ENCODE peak calls at places on chromosomes 6 and 20, in five cellular contexts. One of them, this sample, is unnamed.

GRCh38 chr6:46097381-46097780 is 32.4 kb upstream of the ENPP4 start:
- DNase-seq in IMR-90: no peak
- DNase-seq in fibroblast of pulmonary artery: no peak
- DNase-seq in heart right ventricle: no peak
- DNase-seq in AG04450: no peak
- DNase-seq in this sample: no peak

GRCh38 chr20:4136078-4136966 is 121.0 kb upstream of the RNF24 start:
- DNase-seq in IMR-90: peak
- DNase-seq in fibroblast of pulmonary artery: peak
- DNase-seq in heart right ventricle: no peak
- DNase-seq in AG04450: no peak
- DNase-seq in this sample: no peak

GRCh38 chr6:87583822-87584221 is 6.0 kb downstream of the RARS2 start:
- DNase-seq in IMR-90: no peak
- DNase-seq in fibroblast of pulmonary artery: no peak
- DNase-seq in heart right ventricle: no peak
- DNase-seq in AG04450: no peak
- DNase-seq in this sample: no peak

GRCh38 chr20:41082306-41082705 is 53.7 kb downstream of the TOP1 start:
- DNase-seq in IMR-90: no peak
- DNase-seq in fibroblast of pulmonary artery: no peak
- DNase-seq in heart right ventricle: no peak
- DNase-seq in AG04450: no peak
- DNase-seq in this sample: no peak

GRCh38 chr20:14956026-14956425 is 618.6 kb upstream of the FLRT3 start:
- DNase-seq in IMR-90: no peak
- DNase-seq in fibroblast of pulmonary artery: no peak
- DNase-seq in heart right ventricle: no peak
- DNase-seq in AG04450: no peak
- DNase-seq in this sample: no peak

GRCh38 chr6:33990061-33990541 is 155.8 kb downstream of the GRM4 start:
- DNase-seq in IMR-90: no peak
- DNase-seq in fibroblast of pulmonary artery: no peak
- DNase-seq in heart right ventricle: no peak
- DNase-seq in AG04450: no peak
- DNase-seq in this sample: no peak

GRCh38 chr20:42083280-42083679 is 465.1 kb upstream of the CHD6 start:
- DNase-seq in IMR-90: no peak
- DNase-seq in fibroblast of pulmonary artery: no peak
- DNase-seq in heart right ventricle: no peak
- DNase-seq in AG04450: no peak
- DNase-seq in this sample: no peak

GRCh38 chr6:36546958-36547645 is at the start of gene STK38:
- DNase-seq in IMR-90: peak
- DNase-seq in fibroblast of pulmonary artery: peak
- DNase-seq in heart right ventricle: peak
- DNase-seq in AG04450: peak
- DNase-seq in this sample: no peak

GRCh38 chr6:15244605-15245360 is 1.1 kb upstream of the JARID2 start:
- DNase-seq in IMR-90: peak
- DNase-seq in fibroblast of pulmonary artery: peak
- DNase-seq in heart right ventricle: peak
- DNase-seq in AG04450: no peak
- DNase-seq in this sample: no peak

GRCh38 chr6:117483645-117484016 is 1.2 kb downstream of the DCBLD1 start:
- DNase-seq in IMR-90: peak
- DNase-seq in fibroblast of pulmonary artery: peak
- DNase-seq in heart right ventricle: no peak
- DNase-seq in AG04450: no peak
- DNase-seq in this sample: no peak

GRCh38 chr6:80643881-80644280 is 537.4 kb downstream of the BCKDHB start:
- DNase-seq in IMR-90: no peak
- DNase-seq in fibroblast of pulmonary artery: no peak
- DNase-seq in heart right ventricle: no peak
- DNase-seq in AG04450: no peak
- DNase-seq in this sample: no peak

GRCh38 chr6:44373051-44373450 is 14.5 kb upstream of the CDC5L start:
- DNase-seq in IMR-90: no peak
- DNase-seq in fibroblast of pulmonary artery: no peak
- DNase-seq in heart right ventricle: no peak
- DNase-seq in AG04450: no peak
- DNase-seq in this sample: no peak

GRCh38 chr6:34237316-34237721 is 646 bp downstream of the HMGA1 start:
- DNase-seq in IMR-90: no peak
- DNase-seq in fibroblast of pulmonary artery: no peak
- DNase-seq in heart right ventricle: peak
- DNase-seq in AG04450: no peak
- DNase-seq in this sample: no peak

GRCh38 chr6:35309611-35310264 is 12.1 kb downstream of the DEF6 start:
- DNase-seq in IMR-90: no peak
- DNase-seq in fibroblast of pulmonary artery: no peak
- DNase-seq in heart right ventricle: no peak
- DNase-seq in AG04450: no peak
- DNase-seq in this sample: no peak

GRCh38 chr20:36792422-36792821 is 18.9 kb upstream of the DSN1 start:
- DNase-seq in IMR-90: peak
- DNase-seq in fibroblast of pulmonary artery: peak
- DNase-seq in heart right ventricle: no peak
- DNase-seq in AG04450: peak
- DNase-seq in this sample: no peak

DNA sequence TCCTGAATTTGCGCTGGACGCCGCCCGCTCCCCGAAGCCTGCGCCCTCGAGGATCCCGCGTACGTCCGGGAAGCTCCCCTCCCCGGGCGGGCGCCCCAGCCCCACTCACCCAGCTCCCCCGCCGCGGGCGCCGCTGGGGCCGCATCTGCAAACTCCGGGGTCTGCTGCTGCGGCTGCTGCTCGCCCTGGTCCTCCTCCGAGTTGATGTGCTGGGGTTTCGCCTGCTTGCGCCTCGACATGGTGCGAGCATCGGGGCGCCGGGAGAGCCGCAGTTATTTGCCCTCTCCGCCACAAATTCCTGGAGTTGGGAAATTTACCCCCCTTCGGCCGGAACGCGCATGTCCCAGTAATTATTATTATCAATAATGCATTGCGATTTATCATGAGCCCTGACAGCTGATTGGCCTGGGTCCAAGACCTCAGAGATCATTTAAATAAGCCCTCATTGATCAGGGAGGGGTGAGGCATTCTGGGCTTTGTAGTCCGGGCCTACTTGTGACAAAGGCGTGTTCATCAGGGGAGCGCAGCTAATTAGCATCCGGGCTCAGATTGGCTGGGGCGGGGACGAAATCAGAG is at the start of gene SALL4:
- DNase-seq in IMR-90: no peak
- DNase-seq in fibroblast of pulmonary artery: no peak
- DNase-seq in heart right ventricle: no peak
- DNase-seq in AG04450: no peak
- DNase-seq in this sample: no peak
- H3K4me3 ChIP-seq in IMR-90: peak
- H3K4me3 ChIP-seq in fibroblast of pulmonary artery: peak
- H3K4me3 ChIP-seq in heart right ventricle: peak
- H3K4me3 ChIP-seq in AG04450: peak
- H3K4me3 ChIP-seq in this sample: peak

DNA sequence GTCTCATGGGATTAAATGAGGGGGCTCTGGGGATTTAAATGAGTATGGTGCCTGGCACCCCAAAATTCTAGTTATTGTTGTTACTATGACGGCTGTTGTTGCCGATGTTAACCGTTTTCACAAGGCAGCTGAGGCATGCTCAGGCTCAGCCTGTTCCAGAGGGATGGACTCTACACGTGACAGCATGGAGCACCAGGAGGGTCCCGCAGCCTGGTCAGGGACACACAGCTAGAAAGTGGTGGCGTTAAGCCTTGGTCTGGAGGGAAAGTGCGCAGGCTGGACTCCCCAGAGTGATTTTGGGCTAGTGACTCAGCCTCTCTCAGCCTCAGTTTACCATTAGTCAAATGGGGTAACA is 7.0 kb downstream of the FAM110A start:
- DNase-seq in IMR-90: no peak
- DNase-seq in fibroblast of pulmonary artery: no peak
- DNase-seq in heart right ventricle: no peak
- DNase-seq in AG04450: no peak
- DNase-seq in this sample: no peak
- H3K4me3 ChIP-seq in IMR-90: no peak
- H3K4me3 ChIP-seq in fibroblast of pulmonary artery: no peak
- H3K4me3 ChIP-seq in heart right ventricle: no peak
- H3K4me3 ChIP-seq in AG04450: no peak
- H3K4me3 ChIP-seq in this sample: no peak

DNA sequence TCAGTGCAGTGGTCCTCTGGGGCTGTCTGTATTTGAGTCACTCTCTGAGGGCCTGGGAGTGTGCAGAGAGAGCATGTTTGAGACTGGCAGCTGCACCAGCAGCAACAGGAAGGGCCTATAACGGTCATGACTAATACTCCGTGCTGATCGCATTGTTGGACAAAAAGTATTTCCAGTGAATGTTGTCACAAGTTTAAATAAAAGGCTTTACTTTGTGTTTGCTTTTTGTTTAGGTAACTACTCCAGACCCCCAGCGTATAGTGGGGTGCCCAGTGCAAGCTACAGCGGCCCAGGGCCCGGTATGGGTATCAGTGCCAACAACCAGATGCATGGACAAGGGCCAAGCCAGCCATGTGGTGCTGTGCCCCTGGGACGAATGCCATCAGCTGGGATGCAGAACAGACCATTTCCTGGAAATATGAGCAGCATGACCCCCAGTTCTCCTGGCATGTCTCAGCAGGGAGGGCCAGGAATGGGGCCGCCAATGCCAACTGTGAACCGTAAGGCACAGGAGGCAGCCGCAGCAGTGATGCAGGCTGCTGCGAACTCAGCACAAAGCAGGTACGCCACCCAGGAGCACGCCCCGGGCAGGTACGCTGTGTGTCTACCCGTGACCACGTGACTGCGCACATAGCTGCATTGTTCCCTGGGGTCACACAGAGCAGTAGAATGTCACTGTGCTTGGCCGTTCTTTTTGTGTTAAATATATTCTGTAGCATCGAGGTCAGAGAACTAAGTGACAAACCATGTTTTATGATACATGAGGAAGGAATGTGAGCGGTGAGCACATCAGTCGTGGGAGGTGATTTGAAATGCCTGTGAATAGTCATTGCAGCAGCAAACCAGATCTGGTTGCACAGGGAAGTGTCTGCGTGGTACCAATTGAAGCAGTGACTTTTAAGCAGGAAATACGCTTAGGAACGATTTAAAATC is 174.7 kb downstream of the TMEM242 start:
- DNase-seq in IMR-90: peak
- DNase-seq in fibroblast of pulmonary artery: peak
- DNase-seq in heart right ventricle: peak
- DNase-seq in AG04450: peak
- DNase-seq in this sample: peak
- H3K4me3 ChIP-seq in IMR-90: no peak
- H3K4me3 ChIP-seq in fibroblast of pulmonary artery: peak
- H3K4me3 ChIP-seq in heart right ventricle: no peak
- H3K4me3 ChIP-seq in AG04450: peak
- H3K4me3 ChIP-seq in this sample: peak

GRCh38 chr6:31958741-31959739 is at the start of the genes NELFE and SKIC2:
- DNase-seq in IMR-90: peak
- DNase-seq in fibroblast of pulmonary artery: peak
- DNase-seq in heart right ventricle: peak
- DNase-seq in AG04450: peak
- DNase-seq in this sample: peak
- H3K4me3 ChIP-seq in IMR-90: peak
- H3K4me3 ChIP-seq in fibroblast of pulmonary artery: peak
- H3K4me3 ChIP-seq in heart right ventricle: peak
- H3K4me3 ChIP-seq in AG04450: peak
- H3K4me3 ChIP-seq in this sample: peak

DNA sequence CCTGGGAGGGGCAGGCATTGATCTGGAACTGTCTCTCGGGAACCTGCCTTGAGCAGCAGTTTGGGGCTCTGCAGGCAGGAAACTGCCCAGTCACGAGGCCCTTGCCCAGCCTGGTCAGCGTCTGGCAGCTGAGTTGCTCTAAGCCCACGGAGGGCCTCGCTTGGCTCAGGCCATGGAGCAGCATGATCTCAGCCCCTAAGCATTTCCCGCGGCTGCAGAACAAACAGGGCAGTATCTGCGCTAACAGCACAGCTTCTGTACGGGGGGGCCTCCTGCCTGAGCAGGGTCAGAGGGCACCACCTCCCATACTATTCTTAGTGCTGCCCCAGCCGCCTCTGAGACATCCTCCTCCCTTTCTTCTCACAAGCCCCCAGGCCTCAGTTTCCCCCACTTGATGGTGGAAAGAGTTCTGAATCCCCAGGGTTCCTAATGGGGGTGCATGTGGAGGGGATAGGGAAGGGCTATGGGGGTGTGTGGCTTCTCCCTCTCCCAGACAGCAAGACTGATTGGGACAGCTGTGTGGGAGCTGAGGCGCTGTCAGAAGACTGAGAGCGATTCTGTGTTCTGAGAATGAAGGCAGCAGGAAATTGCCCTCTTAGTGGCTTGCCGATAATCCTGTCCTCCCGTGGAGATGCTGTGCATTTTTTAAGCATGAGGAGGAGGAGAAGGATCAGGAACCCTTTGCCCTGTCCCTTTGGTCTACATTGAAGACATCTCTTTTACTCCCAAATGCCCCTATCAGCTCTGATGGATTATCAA is 46.4 kb downstream of the MOCS1 start:
- DNase-seq in IMR-90: peak
- DNase-seq in fibroblast of pulmonary artery: peak
- DNase-seq in heart right ventricle: peak
- DNase-seq in AG04450: peak
- DNase-seq in this sample: peak
- H3K4me3 ChIP-seq in IMR-90: no peak
- H3K4me3 ChIP-seq in fibroblast of pulmonary artery: no peak
- H3K4me3 ChIP-seq in heart right ventricle: no peak
- H3K4me3 ChIP-seq in AG04450: no peak
- H3K4me3 ChIP-seq in this sample: no peak

GRCh38 chr20:44326391-44327159 is 10.3 kb upstream of the R3HDML start:
- DNase-seq in IMR-90: no peak
- DNase-seq in fibroblast of pulmonary artery: no peak
- DNase-seq in heart right ventricle: no peak
- DNase-seq in AG04450: no peak
- DNase-seq in this sample: no peak
- H3K4me3 ChIP-seq in IMR-90: no peak
- H3K4me3 ChIP-seq in fibroblast of pulmonary artery: no peak
- H3K4me3 ChIP-seq in heart right ventricle: peak
- H3K4me3 ChIP-seq in AG04450: peak
- H3K4me3 ChIP-seq in this sample: no peak